ENCODE peak calls at places on chromosomes 11 and 22, in five cellular contexts. L is breast epithelium, U is uterus, C is stomach, J is tibial nerve. T is an unnamed sample. For H3K4me1, the result is how much of the 10 kb centered on the place peaks cover.

GRCh38 chr11:117328414-117329010 is 858 bp downstream of the CEP164 start:
- DNase-seq in L (no peak), U (peak), C (peak), J (no peak), T (peak)

GRCh38 chr11:35276396-35276795 is 137.4 kb downstream of the CD44 start:
- DNase-seq in L (no peak), U (no peak), C (peak), J (no peak), T (peak)

GRCh38 chr11:114762437-114762836 is 84.1 kb downstream of the NXPE2 start:
- DNase-seq in L (peak), U (peak), C (peak), J (peak), T (peak)

GRCh38 chr11:61507962-61508824 is at the start of gene LRRC10B:
- DNase-seq in L (no peak), U (peak), C (no peak), J (no peak), T (peak)

GRCh38 chr11:130897262-130898182 is 18.8 kb downstream of the SNX19 start:
- DNase-seq in L (peak), U (peak), C (peak), J (peak), T (peak)

GRCh38 chr11:44831605-44832394 is 105.0 kb downstream of the TSPAN18 start:
- DNase-seq in L (no peak), U (no peak), C (no peak), J (no peak), T (no peak)

GRCh38 chr22:38467904-38468760 is at the start of gene KDELR3:
- DNase-seq in L (peak), U (peak), C (peak), J (peak), T (peak)

GRCh38 chr11:64809781-64810241 is 540 bp downstream of the MEN1 start:
- DNase-seq in L (no peak), U (no peak), C (peak), J (no peak), T (peak)

GRCh38 chr11:68980776-68981065 is at the start of gene MRGPRD:
- DNase-seq in L (no peak), U (no peak), C (no peak), J (no peak), T (no peak)

GRCh38 chr11:76830639-76831312 is 29.9 kb upstream of the ACER3 start:
- DNase-seq in L (no peak), U (no peak), C (no peak), J (no peak), T (peak)

GRCh38 chr22:46061431-46062231 is 84.7 kb upstream of the WNT7B start:
- DNase-seq in L (peak), U (peak), C (peak), J (peak), T (peak)

GRCh38 chr11:121522043-121522941 is 69.5 kb upstream of the SORL1-AS1 start:
- DNase-seq in L (no peak), U (no peak), C (no peak), J (no peak), T (no peak)

GRCh38 chr11:121521145-121522042 is 68.6 kb upstream of the SORL1-AS1 start:
- DNase-seq in L (no peak), U (no peak), C (no peak), J (no peak), T (no peak)

GRCh38 chr11:121523581-121524232 is 70.9 kb upstream of the SORL1-AS1 start:
- DNase-seq in L (no peak), U (no peak), C (no peak), J (no peak), T (no peak)

GRCh38 chr11:121517996-121518395 is 65.2 kb upstream of the SORL1-AS1 start:
- DNase-seq in L (no peak), U (no peak), C (no peak), J (no peak), T (no peak)

DNA sequence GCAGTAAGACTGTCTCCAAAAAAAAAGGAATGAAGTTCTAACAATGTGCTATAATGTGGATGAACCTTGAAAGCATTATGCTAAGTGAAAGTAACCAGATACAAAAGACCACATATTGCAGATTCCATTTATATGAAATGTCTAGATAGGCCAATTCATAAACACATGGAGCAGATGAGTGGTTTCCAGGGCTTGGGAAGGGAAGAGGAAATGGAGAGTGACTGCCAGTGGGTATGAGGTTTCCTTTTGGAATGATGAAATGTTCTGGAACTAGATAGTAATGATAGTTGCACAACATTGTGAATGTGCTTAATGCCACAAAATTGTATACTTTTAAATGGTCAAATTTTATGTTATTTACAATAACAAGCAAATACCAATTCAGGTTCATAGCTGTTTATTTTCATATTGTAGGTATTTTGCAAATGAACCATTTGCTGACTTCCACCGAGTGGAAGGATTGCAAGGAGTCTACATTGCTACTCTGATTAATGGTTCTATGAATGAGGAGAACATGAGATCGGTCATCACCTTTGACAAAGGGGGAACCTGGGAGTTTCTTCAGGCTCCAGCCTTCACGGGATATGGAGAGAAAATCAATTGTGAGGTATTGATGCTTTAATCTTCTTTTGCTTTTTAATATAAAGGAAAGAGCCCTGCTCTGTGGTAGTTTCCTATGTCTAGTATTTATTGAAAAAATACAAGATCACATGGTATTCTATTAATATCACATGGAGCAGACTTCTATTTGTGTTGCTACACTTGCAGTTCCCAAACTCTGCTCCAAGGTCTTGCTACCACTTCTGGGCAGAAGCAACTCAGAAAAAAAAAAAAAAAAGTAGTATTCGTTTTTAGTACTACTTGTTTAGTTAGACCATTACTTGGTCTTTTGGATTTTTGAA is 67.7 kb upstream of the SORL1-AS1 start:
- DNase-seq in L (no peak), U (no peak), C (no peak), J (no peak), T (no peak)
- H3K4me1 ChIP-seq in L (under half), U (under half), C (under half), J (under half), T (under half)

GRCh38 chr22:28341001-28341400 is 338.6 kb downstream of the TTC28 start:
- DNase-seq in L (no peak), U (no peak), C (no peak), J (no peak), T (no peak)
- TF ChIP-seq POLR2A in L (no peak), U (no peak), C (no peak), J (no peak), T (no peak)

GRCh38 chr11:45994421-45995341 is 72.2 kb downstream of the LARGE2 start:
- DNase-seq in L (no peak), U (no peak), C (no peak), J (no peak), T (no peak)
- H3K4me1 ChIP-seq in L (under half), U (under half), C (under half), J (under half), T (under half)

GRCh38 chr22:41920271-41920976 is 5.5 kb upstream of the SHISA8 start:
- DNase-seq in L (no peak), U (no peak), C (no peak), J (no peak), T (no peak)
- TF ChIP-seq POLR2A in L (no peak), U (no peak), C (no peak), J (no peak), T (no peak)

DNA sequence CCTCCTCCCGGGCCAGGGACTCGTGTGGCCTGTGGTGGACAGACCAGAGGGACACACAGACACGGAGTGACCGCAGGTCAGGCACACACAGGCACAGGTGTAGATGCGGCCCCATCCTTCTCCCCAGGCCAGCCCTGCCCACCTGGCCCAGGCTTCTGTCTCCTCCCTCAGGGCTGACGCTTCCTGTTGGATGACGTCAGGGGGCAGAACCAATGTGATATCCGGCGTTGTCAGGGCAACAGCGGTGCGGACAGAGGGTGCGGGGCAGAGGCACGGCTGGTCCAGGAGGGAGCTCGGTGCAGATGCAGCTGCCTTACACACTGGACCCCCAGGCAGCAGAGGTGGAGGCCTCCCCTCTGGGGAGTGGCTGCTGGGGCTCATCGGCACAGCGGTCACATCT is 2.9 kb upstream of the TUBGCP6 start:
- DNase-seq in L (no peak), U (no peak), C (peak), J (no peak), T (peak)
- H3K4me1 ChIP-seq in L (under half), U (under half), C (half or more), J (under half), T (under half)

GRCh38 chr11:62601364-62602140 is at the start of gene MTA2:
- DNase-seq in L (peak), U (peak), C (peak), J (peak), T (peak)
- TF ChIP-seq POLR2A in L (peak), U (no peak), C (no peak), J (peak), T (peak)

DNA sequence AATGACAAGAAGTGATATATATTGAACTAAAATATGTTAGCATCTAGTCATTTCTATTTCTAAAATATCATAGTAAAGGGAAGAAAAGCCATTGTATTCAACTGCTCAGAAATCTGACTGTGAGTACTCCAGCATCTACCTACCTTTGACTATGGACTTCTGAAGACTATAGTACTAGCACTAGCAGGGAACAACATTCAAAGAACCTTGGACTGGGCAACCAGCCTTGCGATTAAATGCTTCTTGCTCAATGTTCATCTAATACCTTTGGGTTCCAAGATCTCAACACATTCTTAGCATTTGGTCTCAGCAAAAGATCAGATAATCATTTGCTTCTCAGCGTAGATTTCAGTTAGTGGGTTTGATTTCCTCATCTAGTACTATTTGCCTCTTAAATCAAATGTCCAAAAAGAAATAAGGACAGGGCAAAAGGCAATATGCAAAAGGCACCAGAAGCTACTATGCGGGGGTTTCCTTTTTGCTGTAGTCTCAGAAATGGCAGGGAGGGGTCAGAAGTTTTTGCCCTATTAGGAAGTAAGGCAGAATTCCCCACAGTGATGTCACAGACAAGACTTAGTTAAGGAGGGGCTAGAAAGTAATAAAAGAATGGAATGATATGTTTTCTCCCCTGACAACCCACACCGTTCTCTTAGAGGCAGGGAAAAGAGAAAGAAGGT is 80.6 kb downstream of the GAB2 start:
- DNase-seq in L (no peak), U (no peak), C (no peak), J (no peak), T (no peak)
- H3K4me1 ChIP-seq in L (under half), U (under half), C (under half), J (under half), T (under half)

T was measured in body of pancreas.